ENCODE peak calls at places on chromosomes 3 and 15, in ten cellular contexts. O, L, D, Z, C, X, T, E, M and I are unnamed samples.

GRCh38 chr15:35196273-35196672 is 111.2 kb upstream of the NANOGP8 start:
- DNase-seq in E (no peak), D (no peak), C (no peak), X (no peak), L (no peak), T (no peak), M (no peak), Z (no peak), O (no peak), I (no peak)

GRCh38 chr15:88204584-88204983 is 52.0 kb downstream of the NTRK3 start:
- DNase-seq in O (no peak), Z (no peak), M (no peak), X (no peak), C (no peak), T (no peak), L (no peak), D (no peak), E (no peak), I (no peak)

GRCh38 chr3:179108091-179108490 is 36.5 kb upstream of the ZMAT3 start:
- DNase-seq in C (no peak), L (no peak), E (no peak), Z (no peak), X (no peak), T (no peak), D (no peak), M (no peak), O (no peak), I (no peak)

GRCh38 chr3:143811602-143812001 is 36.7 kb downstream of the SLC9A9 start:
- DNase-seq in O (no peak), E (peak; percentile 42), M (no peak), T (peak; percentile 60), X (no peak), D (no peak), Z (no peak), C (no peak), L (peak; percentile 11), I (no peak)

GRCh38 chr3:73813291-73813977 is 188.7 kb upstream of the PDZRN3 start:
- DNase-seq in T (no peak), O (no peak), Z (no peak), D (no peak), C (no peak), X (no peak), L (no peak), E (no peak), M (no peak), I (no peak)

GRCh38 chr3:10299175-10299574 is 6.4 kb upstream of the GHRL start:
- DNase-seq in O (no peak), C (no peak), T (no peak), D (no peak), L (no peak), X (no peak), E (no peak), M (no peak), Z (no peak), I (no peak)

GRCh38 chr3:148084931-148085330 is 612.8 kb upstream of the AGTR1 start:
- DNase-seq in D (no peak), O (no peak), Z (no peak), M (no peak), L (no peak), X (no peak), E (no peak), C (no peak), T (no peak), I (no peak)

GRCh38 chr3:159620873-159621272 is 367.8 kb upstream of the IL12A start:
- DNase-seq in L (no peak), M (peak; percentile 58), O (no peak), T (no peak), X (no peak), Z (peak; percentile 35), E (no peak), D (no peak), C (no peak), I (no peak)

GRCh38 chr3:114272271-114272670 is 21.6 kb upstream of the TIGIT start:
- DNase-seq in O (no peak), D (no peak), X (no peak), M (no peak), Z (no peak), E (no peak), L (no peak), C (no peak), T (no peak), I (no peak)

GRCh38 chr3:183844606-183845005 is 19.2 kb upstream of the MAP6D1 start:
- DNase-seq in T (no peak), X (no peak), C (no peak), D (no peak), M (no peak), O (no peak), L (no peak), Z (no peak), E (no peak), I (no peak)

GRCh38 chr3:45343947-45344346 is 44.4 kb upstream of the LARS2 start:
- DNase-seq in E (no peak), T (no peak), O (peak; percentile 27), L (no peak), Z (peak; percentile 23), C (no peak), M (peak; percentile 5), D (no peak), X (no peak), I (no peak)

GRCh38 chr15:98599911-98600685 is 48.2 kb upstream of the IGF1R start:
- DNase-seq in M (no peak), O (no peak), Z (no peak), D (no peak), L (peak; percentile 44), T (no peak), C (no peak), X (peak; percentile 62), E (peak; percentile 39), I (no peak)

GRCh38 chr3:182869059-182869458 is 75.8 kb downstream of the ATP11B start:
- DNase-seq in L (no peak), X (no peak), E (no peak), O (no peak), T (no peak), D (no peak), C (no peak), Z (no peak), M (no peak), I (no peak)

GRCh38 chr3:123448503-123449091 is at the start of gene ADCY5:
- DNase-seq in T (no peak), X (peak; percentile 33), M (no peak), L (no peak), Z (no peak), O (no peak), E (no peak), D (peak; percentile 48), C (peak; percentile 18), I (no peak)

GRCh38 chr3:88076712-88077111 is 17.7 kb downstream of the ZNF654 start:
- DNase-seq in T (no peak), E (no peak), Z (no peak), L (no peak), M (no peak), D (no peak), C (no peak), X (no peak), O (no peak), I (no peak)
- H3K9me3 ChIP-seq in T (peaks cover 9% of the 10 kb centered on the region), E (no peaks in the 10 kb centered on the region), Z (no peaks in the 10 kb centered on the region), L (no peaks in the 10 kb centered on the region), M (peaks cover 8% of the 10 kb centered on the region), D (no peaks in the 10 kb centered on the region), C (peaks cover 2% of the 10 kb centered on the region), X (no peaks in the 10 kb centered on the region), O (no peaks in the 10 kb centered on the region), I (no peaks in the 10 kb centered on the region)

GRCh38 chr3:192889694-192890093 is 28.0 kb downstream of the MB21D2 start:
- DNase-seq in L (no peak), Z (no peak), D (no peak), T (no peak), O (no peak), M (no peak), X (no peak), C (no peak), E (no peak), I (no peak)
- H3K4me1 ChIP-seq in L (peaks cover 15% of the 10 kb centered on the region), Z (peaks cover 95% of the 10 kb centered on the region), D (peaks cover 13% of the 10 kb centered on the region), T (peaks cover 47% of the 10 kb centered on the region), O (peaks cover 10% of the 10 kb centered on the region), M (peaks cover 78% of the 10 kb centered on the region), X (peaks cover 3% of the 10 kb centered on the region), C (peaks cover 10% of the 10 kb centered on the region), E (peaks cover 11% of the 10 kb centered on the region), I (peaks cover 29% of the 10 kb centered on the region)

GRCh38 chr3:43014216-43014615 is 35.1 kb downstream of the GASK1A start:
- DNase-seq in E (no peak), X (no peak), C (no peak), D (no peak), O (no peak), L (no peak), Z (no peak), T (no peak), M (no peak), I (no peak)
- H3K9me3 ChIP-seq in E (no peaks in the 10 kb centered on the region), X (peaks cover 3% of the 10 kb centered on the region), C (peaks cover 4% of the 10 kb centered on the region), D (no peaks in the 10 kb centered on the region), O (no peaks in the 10 kb centered on the region), L (no peaks in the 10 kb centered on the region), Z (no peaks in the 10 kb centered on the region), T (no peaks in the 10 kb centered on the region), M (no peaks in the 10 kb centered on the region), I (peaks cover 44% of the 10 kb centered on the region)

GRCh38 chr3:61926913-61927312 is 365.5 kb downstream of the PTPRG start:
- DNase-seq in O (no peak), M (no peak), D (no peak), E (no peak), C (no peak), L (no peak), T (no peak), Z (no peak), X (no peak), I (no peak)

GRCh38 chr3:61929631-61930030 is 368.3 kb downstream of the PTPRG start:
- DNase-seq in M (no peak), T (no peak), E (no peak), O (no peak), C (no peak), Z (no peak), L (no peak), X (no peak), D (no peak), I (no peak)

GRCh38 chr3:61927332-61927731 is 366.0 kb downstream of the PTPRG start:
- DNase-seq in Z (no peak), T (peak; percentile 83), C (no peak), O (no peak), X (peak; percentile 31), M (no peak), L (peak; percentile 69), E (no peak), D (no peak), I (no peak)

GRCh38 chr3:61928776-61929175 is 367.4 kb downstream of the PTPRG start:
- DNase-seq in E (no peak), T (no peak), Z (no peak), X (no peak), D (no peak), M (no peak), O (no peak), C (no peak), L (no peak), I (no peak)

GRCh38 chr3:61928020-61928419 is 366.6 kb downstream of the PTPRG start:
- DNase-seq in T (no peak), E (no peak), Z (no peak), D (no peak), X (no peak), M (no peak), L (no peak), C (no peak), O (no peak), I (no peak)
- H3K4me1 ChIP-seq in T (peaks cover 76% of the 10 kb centered on the region), E (peaks cover 30% of the 10 kb centered on the region), Z (no peaks in the 10 kb centered on the region), D (peaks cover 34% of the 10 kb centered on the region), X (no peaks in the 10 kb centered on the region), M (no peaks in the 10 kb centered on the region), L (peaks cover 13% of the 10 kb centered on the region), C (peaks cover 7% of the 10 kb centered on the region), O (peaks cover 6% of the 10 kb centered on the region), I (no peaks in the 10 kb centered on the region)